ENCODE peak calls at places on chromosomes 13 and 19, in four cellular contexts. B is brain microvascular endothelial cell, W is cardiac muscle cell, A is HFF-Myc. R is an unnamed sample.

GRCh38 chr13:74047925-74048324 is 86.3 kb downstream of the KLF12 start:
- DNase-seq in B (no peak), A (no peak), W (peak), R (no peak)

GRCh38 chr19:51921949-51922348 is 5.3 kb upstream of the ZNF613 start:
- DNase-seq in B (no peak), A (no peak), W (no peak), R (no peak)

GRCh38 chr13:36884235-36884634 is 35.8 kb downstream of the SMAD9 start:
- DNase-seq in A (no peak), B (no peak), W (no peak), R (no peak)

GRCh38 chr19:1494115-1494815 is 3.3 kb downstream of the REEP6 start:
- DNase-seq in A (no peak), W (no peak), B (no peak), R (no peak)

GRCh38 chr13:111893071-111893606 is 173.8 kb upstream of the SOX1 start:
- DNase-seq in B (peak), A (no peak), W (peak), R (no peak)

GRCh38 chr19:13396256-13397080 is 109.8 kb downstream of the CACNA1A start:
- DNase-seq in B (peak), A (peak), W (peak), R (peak)

GRCh38 chr13:25943666-25944065 is 108.2 kb downstream of the SHISA2 start:
- DNase-seq in B (no peak), W (no peak), A (no peak), R (peak)

GRCh38 chr13:73228546-73228945 is 169.7 kb downstream of the KLF5 start:
- DNase-seq in A (no peak), B (no peak), W (no peak), R (no peak)

GRCh38 chr13:63696055-63696454 is 2280.4 kb upstream of the PCDH20 start:
- DNase-seq in A (no peak), B (no peak), W (no peak), R (no peak)

GRCh38 chr13:98909016-98909415 is 68.8 kb downstream of the DOCK9 start:
- DNase-seq in B (peak), W (no peak), A (no peak), R (no peak)

GRCh38 chr13:113850722-113851479 is 13.0 kb downstream of the GAS6 start:
- DNase-seq in W (no peak), A (no peak), B (no peak), R (no peak)

GRCh38 chr13:46389985-46390384 is 2.9 kb upstream of the RUBCNL start:
- DNase-seq in W (no peak), B (no peak), A (no peak), R (no peak)

GRCh38 chr19:16134510-16134909 is 9.0 kb upstream of the HSH2D start:
- DNase-seq in W (no peak), B (no peak), A (no peak), R (no peak)

GRCh38 chr13:71395053-71395452 is 472.0 kb downstream of the DACH1 start:
- DNase-seq in W (no peak), A (no peak), B (no peak), R (no peak)

GRCh38 chr13:99932912-99933311 is 38.7 kb downstream of the ZIC5 start:
- DNase-seq in A (no peak), W (no peak), B (no peak), R (no peak)

GRCh38 chr19:871446-872265 is 12.2 kb downstream of the CFD start:
- DNase-seq in A (no peak), B (no peak), W (peak), R (no peak)

GRCh38 chr13:74135306-74136088 is 1.3 kb upstream of the KLF12 start:
- DNase-seq in W (peak), A (no peak), B (peak), R (no peak)

GRCh38 chr13:101875091-101875490 is 422.6 kb downstream of the ITGBL1 start:
- DNase-seq in B (no peak), A (no peak), W (no peak), R (no peak)

GRCh38 chr19:53254451-53255341 is at the start of gene ZNF677:
- DNase-seq in B (peak), W (peak), A (no peak), R (peak)

GRCh38 chr13:45385912-45386311 is 32.3 kb downstream of the SLC25A30 start:
- DNase-seq in B (no peak), A (no peak), W (no peak), R (no peak)

GRCh38 chr13:99312493-99312883 is 5.3 kb upstream of the GPR183 start:
- DNase-seq in B (peak), A (peak), W (no peak), R (peak)

GRCh38 chr13:25864936-25865335 is 186.9 kb downstream of the SHISA2 start:
- DNase-seq in W (no peak), B (no peak), A (no peak), R (no peak)

GRCh38 chr19:13881692-13882418 is 4.9 kb downstream of the NANOS3 start:
- DNase-seq in A (no peak), W (no peak), B (no peak), R (no peak)

GRCh38 chr13:44848956-44849748 is 140.1 kb downstream of the NUFIP1 start:
- DNase-seq in B (no peak), W (no peak), A (no peak), R (no peak)

GRCh38 chr19:48510421-48511268 is 990 bp downstream of the LMTK3 start:
- DNase-seq in A (no peak), W (peak), B (peak), R (no peak)

GRCh38 chr13:42215578-42216421 is 56.2 kb upstream of the AKAP11 start:
- DNase-seq in W (peak), B (peak), A (peak), R (no peak)

GRCh38 chr13:79194272-79194671 is 211.8 kb downstream of the RBM26 start:
- DNase-seq in W (no peak), A (no peak), B (no peak), R (no peak)

GRCh38 chr19:2250765-2251576 is 1.8 kb downstream of the AMH start:
- DNase-seq in A (no peak), W (no peak), B (no peak), R (no peak)

GRCh38 chr13:93230466-93230865 is 3.9 kb downstream of the GPC6 start:
- DNase-seq in W (no peak), A (no peak), B (no peak), R (peak)

GRCh38 chr19:2811735-2812413 is 7.8 kb upstream of the ZNF554 start:
- DNase-seq in A (no peak), W (no peak), B (no peak), R (no peak)

GRCh38 chr13:49633687-49634086 is 5.4 kb downstream of the ARL11 start:
- DNase-seq in A (no peak), W (no peak), B (no peak), R (no peak)

GRCh38 chr19:9786342-9786741 is 17.8 kb upstream of the ZNF846 start:
- DNase-seq in W (no peak), A (no peak), B (no peak), R (no peak)
- H3K4me3 ChIP-seq in W (peak), A (peak), B (peak), R (peak)

GRCh38 chr19:5365905-5366304 is 25.3 kb upstream of the PTPRS start:
- DNase-seq in A (no peak), W (no peak), B (no peak), R (no peak)
- H3K4me3 ChIP-seq in A (no peak), W (no peak), B (no peak), R (no peak)

DNA sequence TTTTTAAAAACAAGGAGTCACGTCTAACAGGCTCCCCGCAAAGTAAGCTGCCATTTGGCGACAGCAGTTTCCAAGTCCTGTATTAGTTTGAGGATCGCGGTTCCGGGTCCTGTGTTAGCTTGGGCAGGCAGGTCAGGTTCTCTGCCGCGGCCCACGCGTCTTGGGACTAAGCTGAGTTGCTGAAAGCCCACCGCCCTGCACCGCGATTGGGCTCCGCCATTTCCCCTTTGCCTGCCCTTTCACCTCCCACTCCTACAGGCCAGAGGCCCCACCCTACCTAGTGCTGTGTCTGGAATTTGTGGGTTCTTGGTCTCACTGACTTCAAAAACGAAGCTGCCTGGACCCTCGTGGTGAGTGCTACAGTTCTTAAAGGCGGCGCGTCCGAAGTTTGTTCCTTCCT is 6.8 kb downstream of the PARP4 start:
- DNase-seq in W (no peak), B (no peak), A (no peak), R (no peak)
- H3K4me3 ChIP-seq in W (no peak), B (no peak), A (no peak), R (no peak)

GRCh38 chr19:57709616-57710015 is 612 bp upstream of the ZNF154 start:
- DNase-seq in B (no peak), W (no peak), A (no peak), R (no peak)

GRCh38 chr19:57712222-57712621 is 3.2 kb upstream of the ZNF154 start:
- DNase-seq in B (no peak), W (no peak), A (no peak), R (no peak)

GRCh38 chr19:57706346-57706745 is 2.7 kb downstream of the ZNF154 start:
- DNase-seq in W (no peak), A (no peak), B (no peak), R (no peak)

DNA sequence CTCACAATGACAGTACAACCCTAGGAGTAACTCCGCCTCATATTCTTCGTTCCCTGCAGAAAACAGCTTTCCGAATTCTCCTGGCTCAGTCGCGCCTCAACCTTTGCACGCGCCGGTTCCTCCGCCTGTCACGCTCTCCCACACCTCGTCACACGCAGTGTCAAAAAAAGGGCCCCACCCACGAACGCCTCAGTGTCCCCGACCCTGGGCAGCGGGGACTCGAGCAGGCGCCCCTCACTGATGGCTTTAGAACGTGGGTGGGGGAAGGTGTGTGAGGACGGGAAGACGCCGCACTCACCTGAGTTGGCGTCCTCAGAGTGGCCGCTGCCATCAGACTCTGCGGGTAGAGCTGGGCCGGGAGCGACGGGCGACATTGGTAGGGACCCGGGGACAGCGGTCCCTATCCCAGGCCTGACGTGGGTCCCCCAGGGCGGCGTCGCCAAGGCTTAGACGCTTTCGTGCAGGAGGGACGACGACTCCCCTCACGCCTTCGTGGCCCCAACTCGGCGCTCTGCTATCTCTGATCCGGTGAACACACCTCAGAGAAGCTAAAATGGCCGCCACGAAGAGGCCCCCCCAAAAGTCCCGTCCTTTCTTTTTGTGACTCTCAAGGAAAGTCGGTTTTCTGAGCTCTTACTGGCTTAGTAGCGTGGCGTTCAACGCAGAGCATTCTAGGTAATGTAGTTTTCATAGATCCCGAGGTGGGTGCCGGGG is at the start of gene ZNF154:
- DNase-seq in W (peak), A (peak), B (peak), R (no peak)
- H3K4me3 ChIP-seq in W (peak), A (peak), B (peak), R (peak)

DNA sequence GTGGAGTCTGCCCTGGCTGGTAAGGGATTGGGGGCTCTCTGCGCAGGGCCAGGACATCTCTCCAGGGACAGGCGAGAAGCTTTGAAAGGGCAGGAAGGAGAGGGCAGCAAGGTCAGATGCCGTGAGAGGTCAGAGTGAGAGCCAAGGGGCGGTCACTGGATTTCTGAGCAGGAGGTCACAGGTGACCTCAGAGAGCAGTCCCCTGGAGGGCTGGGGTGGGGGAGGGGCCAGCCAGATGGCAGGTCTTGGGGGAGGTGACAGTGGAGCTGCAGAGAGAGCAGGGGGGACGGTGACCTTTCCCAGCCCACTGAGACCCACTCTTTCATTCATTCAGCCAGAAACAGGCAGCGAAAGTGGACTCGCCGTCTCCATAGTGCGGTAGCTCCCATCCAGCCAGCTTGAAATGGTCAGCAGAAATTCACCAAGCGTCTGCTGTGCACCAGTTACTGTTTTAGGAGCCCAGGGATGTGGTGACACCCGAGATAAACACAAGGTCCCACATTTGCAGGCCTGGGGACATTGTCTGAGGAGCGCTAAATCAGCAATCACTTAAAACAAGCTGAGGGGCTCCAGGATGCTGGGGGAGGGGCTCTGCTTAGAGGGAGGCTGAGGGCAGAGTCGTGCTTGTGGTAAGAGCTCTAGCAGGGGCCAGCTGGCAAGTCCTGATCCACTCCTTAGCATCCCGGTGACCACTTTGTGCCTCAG is 10.2 kb downstream of the CARM1 start:
- DNase-seq in W (peak), A (no peak), B (no peak), R (no peak)
- H3K4me3 ChIP-seq in W (no peak), A (no peak), B (no peak), R (no peak)

DNA sequence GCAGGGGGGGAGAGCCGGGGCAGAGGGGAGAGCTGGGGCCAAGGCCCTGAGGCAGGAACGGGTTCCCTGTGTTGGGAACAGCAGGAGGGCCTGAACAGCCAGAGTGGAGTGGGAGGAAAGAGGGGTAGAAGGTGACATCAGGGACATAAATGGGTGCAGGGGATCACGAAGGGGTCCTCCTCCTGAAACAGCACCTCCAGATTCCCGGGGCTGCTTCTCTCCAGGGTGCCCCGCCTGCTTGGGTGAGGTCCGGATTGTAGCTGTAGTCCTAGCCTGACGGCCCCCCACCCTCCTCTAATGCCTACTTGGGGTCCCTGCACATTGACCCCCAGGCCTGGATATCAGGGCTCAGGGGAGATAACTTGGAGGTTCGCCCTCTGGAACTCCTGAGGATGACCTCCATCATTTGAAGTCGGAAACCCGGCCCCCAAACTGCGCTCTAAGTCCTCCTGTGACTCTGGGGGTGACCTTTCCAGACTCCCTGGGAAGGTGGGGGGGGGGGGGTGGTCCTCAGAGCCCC is 473 bp upstream of the SCN1B start:
- DNase-seq in A (no peak), W (no peak), B (no peak), R (no peak)
- H3K4me3 ChIP-seq in A (peak), W (peak), B (peak), R (peak)

GRCh38 chr13:40681341-40682051 is 15.1 kb upstream of the FOXO1 start:
- DNase-seq in A (no peak), W (no peak), B (no peak), R (no peak)
- H3K4me3 ChIP-seq in A (no peak), W (no peak), B (no peak), R (no peak)

R was measured in AG09309.